ENCODE peak calls at places on chromosomes 13 and 19, in seven cellular contexts. U is fibroblast of mammary gland, H is G401, T is MG63, K is ecto neural progenitor cell, M is GDM1, J is HT1080. P is an unnamed sample.

GRCh38 chr13:83940742-83941141 is 58.5 kb upstream of the SLITRK1 start:
- DNase-seq in J (peak), M (no peak), T (no peak), K (no peak), U (peak), H (no peak), P (no peak)

GRCh38 chr19:39448271-39448670 is 2.9 kb downstream of the SUPT5H start:
- DNase-seq in U (peak), M (no peak), K (no peak), J (peak), H (no peak), T (no peak), P (peak)

GRCh38 chr19:12496480-12496879 is 11.9 kb upstream of the ZNF709 start:
- DNase-seq in T (no peak), K (no peak), U (no peak), H (no peak), M (no peak), J (no peak), P (no peak)

GRCh38 chr19:57803594-57804325 is 11.0 kb downstream of the ZNF552 start:
- DNase-seq in M (peak), J (peak), U (peak), H (peak), K (peak), T (peak), P (peak)

GRCh38 chr19:8585894-8586750 is 8.9 kb upstream of the MYO1F start:
- DNase-seq in H (no peak), K (peak), J (no peak), T (peak), M (peak), U (no peak), P (peak)

GRCh38 chr13:100650321-100650720 is 24.3 kb downstream of the TMTC4 start:
- DNase-seq in K (no peak), U (no peak), T (no peak), M (no peak), J (no peak), H (peak), P (no peak)

GRCh38 chr13:27533155-27533643 is 82.8 kb upstream of the MTIF3 start:
- DNase-seq in J (peak), M (no peak), K (peak), T (peak), H (peak), U (peak), P (peak)

GRCh38 chr13:76885203-76886004 is 801 bp downstream of the KCTD12 start:
- DNase-seq in T (peak), U (peak), J (peak), K (peak), H (peak), M (peak), P (peak)

GRCh38 chr13:98890186-98890585 is 87.7 kb downstream of the DOCK9 start:
- DNase-seq in J (peak), H (no peak), T (peak), K (no peak), U (peak), M (no peak), P (peak)

GRCh38 chr13:71610876-71611275 is 256.1 kb downstream of the DACH1 start:
- DNase-seq in H (no peak), K (no peak), U (no peak), J (no peak), T (no peak), M (no peak), P (no peak)

GRCh38 chr13:50457430-50458393 is 385.8 kb downstream of the DLEU7 start:
- DNase-seq in H (no peak), K (no peak), T (no peak), M (no peak), U (no peak), J (no peak), P (no peak)

GRCh38 chr19:58336216-58336615 is 9.4 kb downstream of the ZSCAN22 start:
- DNase-seq in J (no peak), T (no peak), U (no peak), K (no peak), M (no peak), H (no peak), P (no peak)

GRCh38 chr19:37905936-37906867 is at the start of gene WDR87:
- DNase-seq in K (no peak), U (no peak), H (peak), M (peak), J (no peak), T (no peak), P (peak)

GRCh38 chr19:55476100-55476775 is at the start of gene ZNF628:
- DNase-seq in T (peak), K (peak), J (peak), M (peak), H (peak), U (peak), P (peak)

GRCh38 chr19:15159251-15159650 is 41.5 kb downstream of the NOTCH3 start:
- DNase-seq in K (no peak), H (no peak), M (no peak), T (no peak), J (no peak), U (peak), P (no peak)

GRCh38 chr19:33606556-33606955 is 15.2 kb upstream of the CHST8 start:
- DNase-seq in H (no peak), K (no peak), U (no peak), T (no peak), M (no peak), J (no peak), P (no peak)

GRCh38 chr13:109979186-109979585 is 192.8 kb upstream of the IRS2 start:
- DNase-seq in H (no peak), J (no peak), K (no peak), U (no peak), M (no peak), T (no peak), P (no peak)

GRCh38 chr19:31261019-31261595 is 88.1 kb downstream of the TSHZ3 start:
- DNase-seq in J (no peak), M (no peak), T (no peak), K (no peak), U (no peak), H (no peak), P (no peak)

GRCh38 chr13:113930711-113931637 is 42.9 kb downstream of the C13orf46 start:
- DNase-seq in H (no peak), J (no peak), U (no peak), M (no peak), K (peak), T (no peak), P (peak)

GRCh38 chr13:113819731-113820715 is 43.9 kb downstream of the GAS6 start:
- DNase-seq in T (no peak), H (no peak), U (no peak), K (no peak), J (no peak), M (no peak), P (no peak)

GRCh38 chr19:43779820-43780219 is 953 bp downstream of the KCNN4 start:
- DNase-seq in U (no peak), H (no peak), J (peak), K (no peak), T (no peak), M (peak), P (no peak)

GRCh38 chr19:2603320-2603719 is 99.2 kb downstream of the GNG7 start:
- DNase-seq in M (no peak), K (peak), J (no peak), H (peak), U (peak), T (peak), P (peak)

GRCh38 chr13:44402902-44403719 is 29.5 kb downstream of the SERP2 start:
- DNase-seq in M (no peak), H (peak), U (no peak), K (peak), J (no peak), T (no peak), P (no peak)

GRCh38 chr13:82717249-82717648 is 1165.0 kb downstream of the SLITRK1 start:
- DNase-seq in H (no peak), M (no peak), U (peak), T (no peak), K (no peak), J (peak), P (no peak)

GRCh38 chr13:110233181-110233641 is 73.7 kb downstream of the COL4A1 start:
- DNase-seq in T (peak), J (no peak), H (no peak), K (no peak), M (no peak), U (peak), P (peak)

GRCh38 chr19:715347-715746 is 6.6 kb downstream of the PALM start:
- DNase-seq in J (no peak), K (no peak), T (no peak), M (no peak), U (no peak), H (no peak), P (no peak)

GRCh38 chr13:86298741-86299140 is 499.5 kb upstream of the SLITRK6 start:
- DNase-seq in J (no peak), M (no peak), H (no peak), K (no peak), U (no peak), T (no peak), P (no peak)

GRCh38 chr13:27679896-27680295 is 58.2 kb downstream of the POLR1D start:
- DNase-seq in H (no peak), K (no peak), T (no peak), M (no peak), J (peak), U (no peak), P (no peak)

GRCh38 chr19:46351241-46352041 is 4.6 kb downstream of the PPP5C start:
- DNase-seq in K (no peak), T (peak), U (peak), H (no peak), J (peak), M (no peak), P (peak)

GRCh38 chr13:49132479-49133002 is 87.6 kb upstream of the MLNR start:
- DNase-seq in U (no peak), H (no peak), T (no peak), K (no peak), J (no peak), M (no peak), P (no peak)

GRCh38 chr13:47901451-47901850 is 99.6 kb downstream of the SUCLA2 start:
- DNase-seq in U (peak), J (peak), M (no peak), H (no peak), K (no peak), T (no peak), P (peak)

GRCh38 chr19:46201413-46202310 is 27.9 kb upstream of the IGFL1 start:
- DNase-seq in J (no peak), K (no peak), M (no peak), U (no peak), T (no peak), H (no peak), P (no peak)

GRCh38 chr19:49691243-49692101 is 556 bp downstream of the CPT1C start:
- DNase-seq in M (no peak), H (peak), T (no peak), K (peak), J (no peak), U (peak), P (peak)

GRCh38 chr13:45511310-45512147 is 46.8 kb downstream of the COG3 start:
- DNase-seq in J (peak), T (no peak), H (peak), M (peak), K (no peak), U (peak), P (peak)

GRCh38 chr19:10112895-10113591 is 1.6 kb downstream of the P2RY11 start:
- DNase-seq in J (no peak), M (no peak), H (peak), T (peak), U (peak), K (peak), P (peak)

GRCh38 chr19:17125728-17126677 is 50.4 kb downstream of the MYO9B start:
- DNase-seq in U (peak), T (no peak), M (peak), J (no peak), H (peak), K (no peak), P (no peak)

GRCh38 chr19:46726551-46726950 is 9.6 kb upstream of the PRKD2 start:
- DNase-seq in T (no peak), M (no peak), U (no peak), H (no peak), J (no peak), K (no peak), P (no peak)

P was measured in Daoy.